ENCODE peak calls at places on chromosomes 4 and X, in six cellular contexts. W is HL-60, Q is upper lobe of right lung, H is fibroblast of the aortic adventitia, B is GM23338, Z is ovary. V is an unnamed sample.

GRCh38 chrX:79854469-79854868 is 160.1 kb upstream of the TBX22 start:
- DNase-seq in W (no peak), Q (no peak), H (no peak), B (no peak), Z (no peak), V (no peak)

GRCh38 chrX:85569691-85570090 is 190.2 kb upstream of the POF1B start:
- DNase-seq in W (no peak), Q (no peak), H (no peak), B (no peak), Z (no peak), V (no peak)

GRCh38 chr4:155846929-155847328 is 19.1 kb downstream of the ASIC5 start:
- DNase-seq in W (no peak), Q (no peak), H (no peak), B (peak; percentile 17), Z (no peak), V (no peak)

GRCh38 chrX:102341867-102342266 is 94.9 kb downstream of the NXF2 start:
- DNase-seq in W (no peak), Q (no peak), H (no peak), B (peak; percentile 3), Z (no peak), V (no peak)

GRCh38 chr4:149031399-149031798 is 589.2 kb upstream of the NR3C2 start:
- DNase-seq in W (no peak), Q (no peak), H (peak; percentile 8), B (peak; percentile 62), Z (no peak), V (peak; percentile 28)

GRCh38 chrX:149541521-149542047 is 772 bp downstream of the EOLA1 start:
- DNase-seq in W (no peak), Q (no peak), H (no peak), B (peak; percentile 4), Z (no peak), V (no peak)

GRCh38 chr4:162706677-162707076 is 460.0 kb downstream of the NAF1 start:
- DNase-seq in W (no peak), Q (no peak), H (no peak), B (no peak), Z (no peak), V (no peak)

GRCh38 chr4:124389591-124389990 is 322.9 kb downstream of the ANKRD50 start:
- DNase-seq in W (no peak), Q (no peak), H (no peak), B (no peak), Z (no peak), V (no peak)

GRCh38 chr4:132910226-132910748 is 238.8 kb upstream of the PCDH10 start:
- DNase-seq in W (no peak), Q (no peak), H (no peak), B (no peak), Z (no peak), V (no peak)

GRCh38 chr4:8270912-8271815 is 1.6 kb downstream of the HTRA3 start:
- DNase-seq in W (peak; percentile 34), Q (no peak), H (peak; percentile 17), B (no peak), Z (peak; percentile 25), V (no peak)

GRCh38 chr4:8274066-8274652 is 4.6 kb downstream of the HTRA3 start:
- DNase-seq in W (no peak), Q (no peak), H (no peak), B (no peak), Z (no peak), V (no peak)

GRCh38 chr4:8271821-8272220 is 2.3 kb downstream of the HTRA3 start:
- DNase-seq in W (no peak), Q (no peak), H (no peak), B (no peak), Z (no peak), V (no peak)

GRCh38 chr4:8273450-8273849 is 3.9 kb downstream of the HTRA3 start:
- DNase-seq in W (no peak), Q (no peak), H (no peak), B (no peak), Z (no peak), V (no peak)

GRCh38 chr4:8272472-8273428 is 3.2 kb downstream of the HTRA3 start:
- DNase-seq in W (peak; percentile 42), Q (no peak), H (peak; percentile 32), B (no peak), Z (no peak), V (no peak)
- H3K4me3 ChIP-seq in W (no peak overlapping the region), Q (no peak overlapping the region), H (no peak overlapping the region), B (no peak overlapping the region), Z (no peak overlapping the region), V (no peak overlapping the region)

DNA sequence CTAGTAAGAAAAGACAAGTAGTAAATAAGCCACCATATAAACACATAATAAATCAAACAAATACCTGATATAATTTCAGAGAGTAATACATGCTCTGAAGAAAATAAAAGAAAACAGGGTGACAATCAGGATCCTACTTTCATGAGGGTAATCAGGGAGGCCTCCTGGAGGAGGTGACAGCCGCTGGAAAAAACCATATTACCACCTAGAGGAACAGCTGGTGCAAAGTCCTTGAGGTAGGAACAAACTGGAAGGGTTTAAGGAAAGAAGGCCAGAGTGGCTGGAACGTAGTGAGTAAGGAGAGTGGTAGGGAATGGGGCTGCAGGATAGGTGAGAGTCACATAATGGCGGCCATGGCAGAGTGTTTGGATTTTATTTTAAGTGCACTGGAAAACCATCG is 19.1 kb upstream of the PLAC1 start:
- DNase-seq in W (no peak), Q (no peak), H (no peak), B (no peak), Z (no peak), V (no peak)
- TF ChIP-seq CTCF in W (no peak), Q (no peak), H (no peak), B (no peak), Z (no peak), V (no peak)

GRCh38 chr4:61336488-61336887 is 136.4 kb downstream of the ADGRL3 start:
- DNase-seq in W (no peak), Q (no peak), H (no peak), B (peak; percentile 32), Z (no peak), V (no peak)
- H3K4me3 ChIP-seq in W (no peak overlapping the region), Q (no peak overlapping the region), H (no peak overlapping the region), B (peak overlapping the region; percentile 15), Z (no peak overlapping the region), V (no peak overlapping the region)

DNA sequence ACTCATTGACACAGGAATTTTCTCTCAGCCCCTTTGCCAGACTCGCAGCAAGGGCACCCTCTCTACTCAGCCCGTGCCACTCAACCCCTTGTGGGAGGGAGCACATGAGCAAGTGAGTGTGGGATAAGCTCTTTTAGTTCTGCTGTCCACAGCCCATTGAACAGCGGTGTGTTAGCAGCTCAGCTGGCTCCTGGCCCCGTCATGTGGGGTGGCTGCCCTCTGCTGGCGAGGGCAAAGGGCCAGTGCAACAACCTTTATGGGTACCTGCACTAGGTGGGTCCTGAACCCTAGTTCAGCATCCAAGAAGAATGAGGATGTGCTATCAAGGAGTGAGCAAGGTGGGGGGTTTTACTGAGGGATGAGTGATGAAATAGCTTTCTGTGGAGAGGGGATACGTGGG is 85.0 kb upstream of the ZNF81 start:
- DNase-seq in W (no peak), Q (peak; percentile 63), H (no peak), B (peak; percentile 59), Z (no peak), V (peak; percentile 37)
- TF ChIP-seq CTCF in W (no peak), Q (peak; percentile 24), H (peak; percentile 32), B (peak; percentile 81), Z (no peak), V (peak; percentile 41)

GRCh38 chr4:105808030-105808429 is 87.2 kb upstream of the NPNT start:
- DNase-seq in W (no peak), Q (no peak), H (no peak), B (no peak), Z (no peak), V (no peak)
- H3K4me3 ChIP-seq in W (no peak overlapping the region), Q (peak overlapping the region; percentile 9), H (no peak overlapping the region), B (no peak overlapping the region), Z (no peak overlapping the region), V (no peak overlapping the region)

DNA sequence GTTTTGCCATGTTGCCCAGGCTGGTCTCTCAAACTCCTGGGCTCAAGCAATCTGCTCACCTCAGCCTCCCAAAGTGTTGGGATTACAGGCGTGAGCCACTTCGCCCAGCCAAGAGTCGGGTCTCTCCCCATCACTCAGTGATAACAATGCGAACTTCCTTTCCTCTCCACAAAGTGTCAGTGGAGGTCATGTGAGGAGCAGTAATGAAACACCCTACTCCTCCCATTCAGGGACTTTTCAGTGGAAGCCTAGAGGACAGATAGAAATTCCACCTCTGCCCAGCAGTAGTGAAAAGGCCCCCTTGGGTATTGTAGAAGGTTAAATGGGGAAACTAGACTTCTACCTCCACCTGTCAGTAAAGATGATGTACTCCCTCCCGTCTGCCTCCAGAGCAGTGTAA is 141.9 kb upstream of the STK26 start:
- DNase-seq in W (no peak), Q (no peak), H (no peak), B (peak; percentile 8), Z (no peak), V (no peak)
- TF ChIP-seq CTCF in W (no peak), Q (no peak), H (no peak), B (no peak), Z (no peak), V (no peak)

GRCh38 chrX:27619459-27619858 is 29.3 kb downstream of the DCAF8L2 start:
- DNase-seq in W (no peak), Q (no peak), H (no peak), B (no peak), Z (no peak), V (no peak)

GRCh38 chrX:27619975-27620374 is 29.8 kb downstream of the DCAF8L2 start:
- DNase-seq in W (no peak), Q (no peak), H (peak; percentile 25), B (peak; percentile 21), Z (no peak), V (peak; percentile 7)

GRCh38 chrX:27626066-27626465 is 35.9 kb downstream of the DCAF8L2 start:
- DNase-seq in W (no peak), Q (no peak), H (no peak), B (no peak), Z (no peak), V (no peak)

DNA sequence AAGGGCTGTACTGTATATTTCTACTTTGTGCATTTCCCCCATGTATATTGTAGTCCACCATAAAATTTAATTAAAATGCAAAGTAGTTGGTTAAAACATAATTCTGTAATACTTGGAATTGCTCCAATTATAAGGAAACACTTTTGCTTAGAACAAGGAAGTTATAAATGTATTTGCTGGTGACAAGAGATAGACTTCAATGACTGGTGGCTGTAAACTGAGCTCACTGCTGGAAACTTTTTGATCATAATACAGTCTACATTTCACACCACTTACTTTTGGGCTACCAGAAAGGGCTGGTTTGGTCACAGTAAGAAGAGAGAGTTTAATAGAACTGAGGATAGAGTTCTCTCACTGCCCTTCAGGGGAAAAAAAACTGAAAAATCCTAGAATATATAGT is 32.7 kb downstream of the DCAF8L2 start:
- DNase-seq in W (no peak), Q (no peak), H (no peak), B (no peak), Z (no peak), V (no peak)
- H3K4me3 ChIP-seq in W (no peak overlapping the region), Q (no peak overlapping the region), H (no peak overlapping the region), B (no peak overlapping the region), Z (no peak overlapping the region), V (no peak overlapping the region)

DNA sequence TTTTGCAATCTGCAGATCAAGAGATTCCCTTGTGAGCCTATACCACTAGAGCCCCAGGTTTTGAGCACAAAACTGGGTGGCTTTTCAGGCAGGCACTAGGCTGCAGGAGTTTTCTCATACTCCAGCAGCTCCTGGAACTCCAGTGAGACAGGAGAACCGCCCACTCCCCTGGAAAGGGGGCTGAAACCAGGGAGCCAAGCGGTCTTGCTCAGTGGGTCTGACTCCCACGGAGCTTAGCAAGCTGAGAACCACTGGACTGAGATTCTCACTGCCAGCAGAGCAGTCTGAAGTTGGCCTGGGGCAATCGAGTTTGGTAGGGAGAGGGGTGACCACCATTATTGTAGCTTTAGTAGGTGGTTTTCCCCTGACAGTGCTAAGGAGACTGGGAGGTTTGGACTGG is 313.8 kb upstream of the TEX13C start:
- DNase-seq in W (no peak), Q (no peak), H (no peak), B (no peak), Z (no peak), V (no peak)
- TF ChIP-seq CTCF in W (no peak), Q (no peak), H (no peak), B (no peak), Z (no peak), V (no peak)